ENCODE peak calls at places on chromosomes 1 and 21, in four cellular contexts. W is MV-4-11, T is foreskin fibroblast, C is neural progenitor cell. R is an unnamed sample.

GRCh38 chr1:202628646-202629215 is 81.5 kb downstream of the SYT2 start:
- DNase-seq in W (no peak), T (no peak), C (no peak), R (no peak)

GRCh38 chr1:6353948-6354658 is 39.5 kb downstream of the ACOT7 start:
- DNase-seq in W (no peak), T (peak; percentile 31), C (no peak), R (peak; percentile 76)

GRCh38 chr1:184199036-184199796 is 147.7 kb downstream of the TSEN15 start:
- DNase-seq in W (no peak), T (peak; percentile 44), C (no peak), R (no peak)

GRCh38 chr1:246794261-246795093 is 70.3 kb downstream of the SCCPDH start:
- DNase-seq in W (peak; percentile 49), T (peak; percentile 85), C (peak; percentile 26), R (no peak)

GRCh38 chr1:111290640-111291039 is at the start of gene CHIA:
- DNase-seq in W (no peak), T (no peak), C (no peak), R (peak; percentile 40)

GRCh38 chr1:109484519-109484975 is 842 bp downstream of the ATXN7L2 start:
- DNase-seq in W (no peak), T (peak; percentile 38), C (peak; percentile 48), R (no peak)

GRCh38 chr1:154386643-154387352 is 18.3 kb upstream of the IL6R start:
- DNase-seq in W (no peak), T (peak; percentile 24), C (no peak), R (no peak)

GRCh38 chr21:45611296-45611695 is 32.2 kb upstream of the PCBP3 start:
- DNase-seq in W (no peak), T (no peak), C (no peak), R (no peak)

GRCh38 chr1:27416387-27417111 is 24.1 kb downstream of the GPR3 start:
- DNase-seq in W (peak; percentile 77), T (peak; percentile 83), C (peak; percentile 73), R (no peak)

GRCh38 chr1:4054957-4055676 is 155.0 kb upstream of the C1orf174 start:
- DNase-seq in W (no peak), T (no peak), C (no peak), R (no peak)

GRCh38 chr1:11598461-11598860 is 55.8 kb downstream of the FBXO2 start:
- DNase-seq in W (no peak), T (peak; percentile 6), C (no peak), R (no peak)

GRCh38 chr1:162302660-162303344 is 73.9 kb downstream of the SPATA46 start:
- DNase-seq in W (no peak), T (peak; percentile 86), C (no peak), R (no peak)

GRCh38 chr1:159012495-159012894 is 2.8 kb downstream of the IFI16 start:
- DNase-seq in W (peak; percentile 4), T (peak; percentile 32), C (peak; percentile 69), R (peak; percentile 44)

GRCh38 chr1:242004751-242005495 is 6.0 kb upstream of the MAP1LC3C start:
- DNase-seq in W (no peak), T (no peak), C (no peak), R (no peak)

GRCh38 chr1:67880056-67880601 is 46.9 kb upstream of the GNG12 start:
- DNase-seq in W (no peak), T (peak; percentile 85), C (no peak), R (no peak)

GRCh38 chr1:113040041-113040440 is 33.0 kb upstream of the LRIG2 start:
- DNase-seq in W (no peak), T (no peak), C (no peak), R (no peak)

GRCh38 chr1:119648620-119649004 is 546 bp upstream of the ZNF697 start:
- DNase-seq in W (no peak), T (no peak), C (no peak), R (no peak)

GRCh38 chr1:156368889-156369684 is at the start of gene RHBG:
- DNase-seq in W (peak; percentile 13), T (peak; percentile 46), C (peak; percentile 78), R (peak; percentile 67)

GRCh38 chr1:46622341-46622740 is 5.7 kb upstream of the MOB3C start:
- DNase-seq in W (peak; percentile 11), T (peak; percentile 83), C (no peak), R (no peak)

GRCh38 chr1:206679738-206680211 is 4.9 kb upstream of the MAPKAPK2 start:
- DNase-seq in W (peak; percentile 95), T (no peak), C (no peak), R (no peak)

GRCh38 chr1:2505461-2505994 is 20.9 kb downstream of the PANK4 start:
- DNase-seq in W (no peak), T (no peak), C (no peak), R (no peak)

GRCh38 chr1:183711691-183712401 is 58.7 kb upstream of the APOBEC4 start:
- DNase-seq in W (no peak), T (peak; percentile 84), C (peak; percentile 19), R (peak; percentile 41)

GRCh38 chr1:205355054-205355453 is 1.7 kb downstream of the KLHDC8A start:
- DNase-seq in W (no peak), T (no peak), C (no peak), R (no peak)

GRCh38 chr21:34129971-34130597 is 56.7 kb downstream of the MRPS6 start:
- DNase-seq in W (no peak), T (peak; percentile 31), C (peak; percentile 65), R (no peak)